ENCODE peak calls at places on chromosomes 5 and 9, in four cellular contexts. One of them, this sample, is unnamed.

GRCh38 chr5:103674321-103674720 is 111.7 kb upstream of the NUDT12 start:
- DNase-seq in H9: no peak
- DNase-seq in NCI-H524: peak; percentile 48
- DNase-seq in T-helper 9 cell: no peak
- DNase-seq in this sample: no peak

GRCh38 chr5:159814810-159815585 is 101.3 kb upstream of the ADRA1B start:
- DNase-seq in H9: no peak
- DNase-seq in T-helper 9 cell: no peak
- DNase-seq in NCI-H524: no peak
- DNase-seq in this sample: no peak

GRCh38 chr5:69334793-69335268 is 2.2 kb upstream of the CCDC125 start:
- DNase-seq in NCI-H524: peak; percentile 68
- DNase-seq in T-helper 9 cell: peak; percentile 61
- DNase-seq in H9: peak; percentile 87
- DNase-seq in this sample: peak; percentile 90

GRCh38 chr5:73264626-73265025 is 91.6 kb downstream of the TMEM174 start:
- DNase-seq in T-helper 9 cell: no peak
- DNase-seq in H9: no peak
- DNase-seq in NCI-H524: peak; percentile 64
- DNase-seq in this sample: no peak

GRCh38 chr5:160188151-160188967 is 40.9 kb upstream of the FABP6 start:
- DNase-seq in NCI-H524: peak; percentile 27
- DNase-seq in H9: peak; percentile 79
- DNase-seq in T-helper 9 cell: no peak
- DNase-seq in this sample: peak; percentile 76

GRCh38 chr9:95511232-95511951 is 5.4 kb downstream of the PTCH1 start:
- DNase-seq in H9: no peak
- DNase-seq in NCI-H524: peak; percentile 82
- DNase-seq in T-helper 9 cell: peak; percentile 27
- DNase-seq in this sample: peak; percentile 87

GRCh38 chr9:132401791-132402190 is 4.8 kb downstream of the TTF1 start:
- DNase-seq in NCI-H524: no peak
- DNase-seq in H9: no peak
- DNase-seq in T-helper 9 cell: no peak
- DNase-seq in this sample: no peak

GRCh38 chr5:10289353-10289752 is 18.3 kb downstream of the CMBL start:
- DNase-seq in H9: no peak
- DNase-seq in NCI-H524: peak; percentile 38
- DNase-seq in T-helper 9 cell: no peak
- DNase-seq in this sample: no peak

GRCh38 chr9:86549434-86549833 is 195.2 kb upstream of the TUT7 start:
- DNase-seq in H9: no peak
- DNase-seq in NCI-H524: no peak
- DNase-seq in T-helper 9 cell: no peak
- DNase-seq in this sample: no peak

GRCh38 chr9:112000743-112001142 is 104.1 kb downstream of the UGCG start:
- DNase-seq in H9: peak; percentile 49
- DNase-seq in T-helper 9 cell: no peak
- DNase-seq in NCI-H524: no peak
- DNase-seq in this sample: peak; percentile 9

GRCh38 chr5:9776525-9776924 is 146.4 kb upstream of the TAS2R1 start:
- DNase-seq in NCI-H524: no peak
- DNase-seq in H9: no peak
- DNase-seq in T-helper 9 cell: no peak
- DNase-seq in this sample: no peak